ENCODE peak calls at places on chromosomes 4 and X, in seven cellular contexts. A, H, C, Q, S, F and I are unnamed samples. For H3K4me1 and H3K27me3, the result is how much of the 10 kb centered on the place peaks cover.

GRCh38 chrX:47283015-47283771 is 50.4 kb downstream of the USP11 start:
- DNase-seq in F (no peak), C (no peak), A (no peak), H (no peak), S (no peak), Q (no peak), I (no peak)

GRCh38 chr4:148618856-148619255 is 176.6 kb upstream of the NR3C2 start:
- DNase-seq in C (no peak), Q (no peak), A (no peak), F (no peak), H (no peak), S (no peak), I (no peak)

GRCh38 chr4:61406677-61407076 is 206.6 kb downstream of the ADGRL3 start:
- DNase-seq in S (no peak), Q (no peak), C (no peak), F (no peak), A (no peak), H (no peak), I (no peak)

GRCh38 chr4:3122081-3122563 is 47.6 kb downstream of the HTT start:
- DNase-seq in F (no peak), C (no peak), H (no peak), S (no peak), A (no peak), Q (no peak), I (no peak)

GRCh38 chrX:153880440-153880815 is 5.5 kb downstream of the L1CAM start:
- DNase-seq in A (no peak), Q (peak), H (no peak), S (no peak), F (no peak), C (no peak), I (no peak)

GRCh38 chr4:47615385-47615784 is 130.3 kb downstream of the ATP10D start:
- DNase-seq in C (no peak), F (no peak), Q (no peak), S (no peak), A (no peak), H (no peak), I (no peak)

GRCh38 chr4:105352826-105353225 is 121.0 kb downstream of the PPA2 start:
- DNase-seq in F (no peak), Q (no peak), C (no peak), H (no peak), S (no peak), A (no peak), I (no peak)

GRCh38 chr4:152225680-152226079 is 310.2 kb downstream of the FBXW7 start:
- DNase-seq in H (no peak), A (no peak), C (no peak), F (no peak), S (no peak), Q (no peak), I (no peak)

GRCh38 chrX:72381439-72382198 is 75.9 kb upstream of the CITED1 start:
- DNase-seq in H (no peak), F (no peak), A (no peak), C (no peak), Q (no peak), S (no peak), I (no peak)

GRCh38 chrX:106894392-106894909 is 8.7 kb downstream of the RIPPLY1 start:
- DNase-seq in Q (no peak), C (peak), F (peak), H (no peak), A (peak), S (peak), I (peak)

GRCh38 chrX:149453030-149453429 is 52.1 kb downstream of the IDS start:
- DNase-seq in S (no peak), H (no peak), F (no peak), A (no peak), Q (no peak), C (no peak), I (no peak)

GRCh38 chrX:136353519-136354095 is 52.8 kb downstream of the ADGRG4 start:
- DNase-seq in H (no peak), C (no peak), A (no peak), S (no peak), Q (no peak), F (no peak), I (no peak)

GRCh38 chr4:955931-956381 is 17.4 kb downstream of the DGKQ start:
- DNase-seq in A (no peak), C (no peak), H (peak), Q (no peak), F (no peak), S (no peak), I (no peak)

GRCh38 chr4:56731857-56732256 is 50.8 kb upstream of the HOPX start:
- DNase-seq in C (peak), F (peak), S (no peak), Q (no peak), H (no peak), A (no peak), I (no peak)

GRCh38 chrX:112631892-112632291 is 47.8 kb downstream of the LHFPL1 start:
- DNase-seq in H (no peak), S (no peak), F (no peak), A (no peak), Q (no peak), C (no peak), I (no peak)

GRCh38 chr4:17165256-17165655 is 266.8 kb upstream of the LDB2 start:
- DNase-seq in A (no peak), Q (no peak), H (no peak), S (no peak), F (no peak), C (no peak), I (no peak)

GRCh38 chr4:48904101-48904500 is 2.5 kb downstream of the OCIAD2 start:
- DNase-seq in H (no peak), S (no peak), A (no peak), Q (no peak), C (no peak), F (no peak), I (no peak)

GRCh38 chr4:92618968-92619367 is 315.2 kb downstream of the GRID2 start:
- DNase-seq in C (no peak), S (no peak), A (no peak), H (no peak), Q (no peak), F (no peak), I (no peak)

GRCh38 chr4:144280688-144281087 is 140.2 kb upstream of the GYPA start:
- DNase-seq in Q (no peak), F (no peak), A (no peak), C (no peak), H (no peak), S (no peak), I (no peak)

GRCh38 chrX:26070882-26071281 is 67.3 kb upstream of the MAGEB18 start:
- DNase-seq in S (no peak), Q (no peak), H (no peak), A (peak), F (no peak), C (no peak), I (no peak)
- H3K4me3 ChIP-seq in S (no peak), Q (no peak), H (no peak), A (no peak), F (no peak), C (no peak), I (no peak)

DNA sequence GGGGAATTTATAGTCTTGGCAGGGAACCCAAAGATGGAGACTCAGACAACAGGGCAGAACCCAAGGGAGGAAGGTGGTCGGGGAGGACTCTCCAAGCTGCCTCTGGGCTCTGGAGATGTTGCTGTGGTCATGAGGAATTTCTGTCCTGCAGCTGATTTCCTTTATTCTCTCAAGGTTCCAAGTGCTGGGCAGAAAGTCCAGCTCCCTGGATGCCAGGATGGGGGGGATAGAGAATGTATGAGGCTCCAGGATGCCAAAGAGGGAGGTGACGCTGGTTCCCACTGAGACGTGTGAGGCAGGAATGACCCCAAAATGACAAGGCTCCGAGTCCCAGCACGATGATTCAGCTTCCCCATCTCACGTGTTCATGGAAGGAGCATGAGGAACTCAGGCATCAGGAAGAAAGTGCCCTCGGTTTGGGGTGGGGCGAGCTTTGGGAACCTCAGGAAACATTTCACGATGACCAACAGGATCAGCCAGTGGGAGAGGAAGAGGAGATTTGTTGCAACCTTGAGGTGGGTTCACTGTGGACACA is 57.0 kb upstream of the PPP2R3B start:
- DNase-seq in A (no peak), Q (no peak), C (no peak), S (no peak), H (no peak), F (no peak), I (no peak)
- H3K4me1 ChIP-seq in A (under half), Q (under half), C (under half), S (under half), H (under half), F (under half), I (under half)

GRCh38 chr4:82559735-82560120 is 2.1 kb downstream of the TMEM150C start:
- DNase-seq in H (no peak), C (no peak), A (peak), F (no peak), Q (no peak), S (no peak), I (no peak)

GRCh38 chr4:82567444-82567843 is 5.7 kb upstream of the TMEM150C start:
- DNase-seq in A (no peak), S (no peak), F (no peak), C (no peak), Q (no peak), H (no peak), I (no peak)

GRCh38 chr4:82561745-82562552 is at the start of gene TMEM150C:
- DNase-seq in A (peak), Q (peak), F (no peak), S (no peak), C (peak), H (no peak), I (no peak)

GRCh38 chr4:82560853-82561744 is 689 bp downstream of the TMEM150C start:
- DNase-seq in F (no peak), Q (peak), A (no peak), C (peak), H (no peak), S (no peak), I (no peak)

DNA sequence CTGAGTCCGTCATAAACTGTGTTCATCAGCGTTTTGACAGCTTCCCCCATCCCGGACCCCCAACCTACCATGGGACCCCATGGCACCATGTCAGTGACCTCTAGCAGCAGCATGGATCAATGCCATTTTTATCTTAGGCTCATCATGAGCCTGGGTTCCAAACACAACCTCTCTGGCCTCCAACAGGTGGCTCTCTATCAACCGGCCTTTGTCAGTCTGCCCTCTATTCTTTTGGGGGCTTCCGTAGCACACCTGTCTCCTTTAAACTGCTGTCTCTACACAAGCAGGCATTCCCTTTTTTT is 716 bp upstream of the TMEM150C start:
- DNase-seq in H (no peak), C (no peak), A (no peak), Q (no peak), S (no peak), F (no peak), I (no peak)
- H3K27me3 ChIP-seq in H (under half), C (under half), A (under half), Q (under half), S (under half), F (under half), I (under half)

DNA sequence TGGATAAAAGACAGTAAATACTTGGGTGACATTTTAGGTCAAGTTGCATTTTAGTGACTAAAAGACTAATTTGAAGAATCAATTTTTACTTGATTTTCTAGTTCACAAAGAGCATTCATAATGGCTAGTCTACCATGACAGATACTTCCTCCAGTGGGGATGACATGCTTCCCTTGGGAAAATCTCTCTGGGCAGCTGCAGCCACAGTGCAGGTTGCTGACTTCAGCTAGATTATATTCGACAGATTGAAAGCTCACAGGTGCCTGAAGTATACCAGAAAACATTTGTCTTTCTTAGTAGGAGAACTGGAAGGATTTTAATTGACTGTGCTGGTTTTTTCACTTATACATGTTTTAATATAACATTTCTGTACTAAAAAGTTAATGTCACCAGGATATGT is 209.5 kb upstream of the MAGEB2 start:
- DNase-seq in Q (no peak), F (no peak), S (no peak), C (no peak), H (no peak), A (no peak), I (no peak)
- H3K4me3 ChIP-seq in Q (no peak), F (no peak), S (no peak), C (no peak), H (no peak), A (no peak), I (no peak)

GRCh38 chr4:169252339-169253086 is 18.2 kb downstream of the SH3RF1 start:
- DNase-seq in H (no peak), A (no peak), C (no peak), F (no peak), S (no peak), Q (no peak), I (no peak)
- H3K4me1 ChIP-seq in H (half or more), A (under half), C (under half), F (under half), S (under half), Q (under half), I (under half)

GRCh38 chr4:111717916-111718315 is 427.3 kb upstream of the FAM241A start:
- DNase-seq in F (no peak), Q (no peak), S (no peak), H (no peak), C (no peak), A (no peak), I (no peak)

GRCh38 chr4:111707491-111707890 is 437.8 kb upstream of the FAM241A start:
- DNase-seq in C (no peak), Q (no peak), A (no peak), H (no peak), F (no peak), S (no peak), I (no peak)

GRCh38 chr4:111712093-111712677 is 433.1 kb upstream of the FAM241A start:
- DNase-seq in F (no peak), S (no peak), H (no peak), C (no peak), A (no peak), Q (no peak), I (no peak)
- H3K27me3 ChIP-seq in F (under half), S (under half), H (under half), C (under half), A (under half), Q (under half), I (under half)

GRCh38 chr4:81722229-81722900 is 250.7 kb upstream of the RASGEF1B start:
- DNase-seq in H (no peak), F (no peak), A (peak), Q (no peak), S (no peak), C (no peak), I (no peak)
- H3K4me3 ChIP-seq in H (no peak), F (no peak), A (no peak), Q (no peak), S (no peak), C (no peak), I (no peak)

DNA sequence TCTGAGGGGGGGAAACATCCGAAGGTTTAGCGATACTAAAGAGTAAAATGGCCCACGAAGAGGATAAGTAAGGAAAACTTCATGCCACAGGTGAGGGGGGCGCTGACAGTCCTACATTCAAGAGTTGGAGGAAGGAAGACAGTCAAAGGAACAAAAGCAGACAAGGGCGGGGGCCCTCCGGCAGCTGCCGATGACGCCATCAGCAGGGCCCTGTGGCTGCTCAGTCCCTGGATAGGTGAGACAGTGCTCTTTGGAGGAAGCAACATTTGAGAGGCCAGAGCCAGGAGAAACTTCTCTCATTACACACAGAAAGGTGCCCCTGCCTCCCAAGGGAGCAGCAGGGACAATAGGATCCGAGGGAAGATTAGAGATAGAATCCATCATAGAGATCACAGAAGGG is 41.5 kb downstream of the RAB40AL start:
- DNase-seq in C (no peak), A (no peak), S (no peak), H (no peak), Q (no peak), F (no peak), I (no peak)
- H3K4me1 ChIP-seq in C (under half), A (under half), S (under half), H (under half), Q (under half), F (under half), I (under half)

GRCh38 chrX:50988649-50989048 is 78.1 kb downstream of the BMP15 start:
- DNase-seq in H (no peak), C (no peak), S (no peak), F (no peak), Q (no peak), A (peak), I (no peak)
- H3K27me3 ChIP-seq in H (under half), C (under half), S (under half), F (under half), Q (under half), A (under half), I (under half)